ENCODE peak calls at places on chromosome 7, in nine cellular contexts. One of them, this sample, is unnamed.

GRCh38 chr7:85474234-85474633 is 287.4 kb upstream of the SEMA3D start:
- DNase-seq in NCI-H460: no peak
- DNase-seq in NCI-H1436: no peak
- DNase-seq in iPS-NIHi11: no peak
- DNase-seq in NCI-H2081: no peak
- DNase-seq in heart left ventricle: no peak
- DNase-seq in progenitor cell of endocrine pancreas: no peak
- DNase-seq in KG1: no peak
- DNase-seq in nephron progenitor cell: no peak
- DNase-seq in this sample: no peak

GRCh38 chr7:105800849-105801534 is 75.4 kb downstream of the ATXN7L1 start:
- DNase-seq in NCI-H460: no peak
- DNase-seq in NCI-H1436: no peak
- DNase-seq in iPS-NIHi11: no peak
- DNase-seq in NCI-H2081: no peak
- DNase-seq in heart left ventricle: no peak
- DNase-seq in progenitor cell of endocrine pancreas: no peak
- DNase-seq in KG1: no peak
- DNase-seq in nephron progenitor cell: no peak
- DNase-seq in this sample: no peak

GRCh38 chr7:44050121-44050914 is 5.8 kb downstream of the DBNL start:
- DNase-seq in NCI-H460: no peak
- DNase-seq in NCI-H1436: no peak
- DNase-seq in iPS-NIHi11: no peak
- DNase-seq in NCI-H2081: no peak
- DNase-seq in heart left ventricle: no peak
- DNase-seq in progenitor cell of endocrine pancreas: no peak
- DNase-seq in KG1: no peak
- DNase-seq in nephron progenitor cell: no peak
- DNase-seq in this sample: no peak

GRCh38 chr7:100837099-100837836 is 9.9 kb upstream of the EPHB4 start:
- DNase-seq in NCI-H460: peak
- DNase-seq in NCI-H1436: peak
- DNase-seq in iPS-NIHi11: peak
- DNase-seq in NCI-H2081: peak
- DNase-seq in heart left ventricle: peak
- DNase-seq in progenitor cell of endocrine pancreas: peak
- DNase-seq in KG1: no peak
- DNase-seq in nephron progenitor cell: peak
- DNase-seq in this sample: peak

GRCh38 chr7:37420931-37421330 is 27.7 kb downstream of the ELMO1 start:
- DNase-seq in NCI-H460: no peak
- DNase-seq in NCI-H1436: no peak
- DNase-seq in iPS-NIHi11: no peak
- DNase-seq in NCI-H2081: no peak
- DNase-seq in heart left ventricle: no peak
- DNase-seq in progenitor cell of endocrine pancreas: no peak
- DNase-seq in KG1: no peak
- DNase-seq in nephron progenitor cell: no peak
- DNase-seq in this sample: no peak

GRCh38 chr7:143222782-143223181 is 945 bp downstream of the TAS2R40 start:
- DNase-seq in NCI-H460: no peak
- DNase-seq in NCI-H1436: no peak
- DNase-seq in iPS-NIHi11: no peak
- DNase-seq in NCI-H2081: no peak
- DNase-seq in heart left ventricle: no peak
- DNase-seq in progenitor cell of endocrine pancreas: no peak
- DNase-seq in KG1: no peak
- DNase-seq in nephron progenitor cell: no peak
- DNase-seq in this sample: no peak

GRCh38 chr7:124269774-124270173 is 236.9 kb upstream of the TMEM229A start:
- DNase-seq in NCI-H460: no peak
- DNase-seq in NCI-H1436: no peak
- DNase-seq in iPS-NIHi11: no peak
- DNase-seq in NCI-H2081: no peak
- DNase-seq in heart left ventricle: no peak
- DNase-seq in progenitor cell of endocrine pancreas: no peak
- DNase-seq in KG1: peak
- DNase-seq in nephron progenitor cell: no peak
- DNase-seq in this sample: no peak

GRCh38 chr7:12458520-12459131 is 55.0 kb upstream of the VWDE start:
- DNase-seq in NCI-H460: peak
- DNase-seq in NCI-H1436: peak
- DNase-seq in iPS-NIHi11: peak
- DNase-seq in NCI-H2081: peak
- DNase-seq in heart left ventricle: no peak
- DNase-seq in progenitor cell of endocrine pancreas: no peak
- DNase-seq in KG1: no peak
- DNase-seq in nephron progenitor cell: peak
- DNase-seq in this sample: no peak

GRCh38 chr7:43721193-43721806 is 8.0 kb downstream of the COA1 start:
- DNase-seq in NCI-H460: peak
- DNase-seq in NCI-H1436: peak
- DNase-seq in iPS-NIHi11: no peak
- DNase-seq in NCI-H2081: peak
- DNase-seq in heart left ventricle: no peak
- DNase-seq in progenitor cell of endocrine pancreas: no peak
- DNase-seq in KG1: no peak
- DNase-seq in nephron progenitor cell: no peak
- DNase-seq in this sample: no peak

GRCh38 chr7:23299770-23300300 is 696 bp downstream of the MALSU1 start:
- DNase-seq in NCI-H460: no peak
- DNase-seq in NCI-H1436: no peak
- DNase-seq in iPS-NIHi11: no peak
- DNase-seq in NCI-H2081: no peak
- DNase-seq in heart left ventricle: no peak
- DNase-seq in progenitor cell of endocrine pancreas: no peak
- DNase-seq in KG1: no peak
- DNase-seq in nephron progenitor cell: no peak
- DNase-seq in this sample: no peak

GRCh38 chr7:151689196-151689971 is 169.7 kb upstream of the RHEB start:
- DNase-seq in NCI-H460: no peak
- DNase-seq in NCI-H1436: peak
- DNase-seq in iPS-NIHi11: no peak
- DNase-seq in NCI-H2081: peak
- DNase-seq in heart left ventricle: peak
- DNase-seq in progenitor cell of endocrine pancreas: no peak
- DNase-seq in KG1: no peak
- DNase-seq in nephron progenitor cell: no peak
- DNase-seq in this sample: no peak

GRCh38 chr7:45670717-45671116 is 96.5 kb downstream of the ADCY1 start:
- DNase-seq in NCI-H460: no peak
- DNase-seq in NCI-H1436: no peak
- DNase-seq in iPS-NIHi11: no peak
- DNase-seq in NCI-H2081: no peak
- DNase-seq in heart left ventricle: no peak
- DNase-seq in progenitor cell of endocrine pancreas: no peak
- DNase-seq in KG1: no peak
- DNase-seq in nephron progenitor cell: no peak
- DNase-seq in this sample: no peak

GRCh38 chr7:55552320-55553086 is 19.8 kb downstream of the VOPP1 start:
- DNase-seq in NCI-H460: no peak
- DNase-seq in NCI-H1436: no peak
- DNase-seq in iPS-NIHi11: peak
- DNase-seq in NCI-H2081: peak
- DNase-seq in heart left ventricle: no peak
- DNase-seq in progenitor cell of endocrine pancreas: no peak
- DNase-seq in KG1: peak
- DNase-seq in nephron progenitor cell: no peak
- DNase-seq in this sample: no peak

GRCh38 chr7:157601530-157601929 is 264.7 kb downstream of the DNAJB6 start:
- DNase-seq in NCI-H460: no peak
- DNase-seq in NCI-H1436: no peak
- DNase-seq in iPS-NIHi11: no peak
- DNase-seq in NCI-H2081: no peak
- DNase-seq in heart left ventricle: peak
- DNase-seq in progenitor cell of endocrine pancreas: no peak
- DNase-seq in KG1: no peak
- DNase-seq in nephron progenitor cell: no peak
- DNase-seq in this sample: no peak